ENCODE peak calls at places on chromosomes 13 and 19, in six cellular contexts. M is Peyer's patch; U is lung; N is heart right ventricle; C is effector memory CD4-positive, alpha-beta T cell; D is heart left ventricle. O is an unnamed sample.

GRCh38 chr19:40383668-40384248 is 6.2 kb downstream of the HIPK4 start:
- DNase-seq in M (no peak), U (no peak), N (no peak), C (no peak), D (no peak), O (no peak)

GRCh38 chr19:52959613-52960295 is 2.9 kb downstream of the ZNF816 start:
- DNase-seq in M (no peak), U (no peak), N (no peak), C (no peak), D (no peak), O (no peak)

GRCh38 chr19:812819-813358 is 8.9 kb downstream of the PLPPR3 start:
- DNase-seq in M (no peak), U (no peak), N (no peak), C (no peak), D (no peak), O (no peak)

GRCh38 chr13:77353980-77354379 is 27.1 kb upstream of the MYCBP2 start:
- DNase-seq in M (no peak), U (no peak), N (no peak), C (no peak), D (no peak), O (no peak)

GRCh38 chr19:19860756-19861390 is 4.8 kb upstream of the ZNF253 start:
- DNase-seq in M (peak), U (no peak), N (no peak), C (peak), D (no peak), O (peak)

GRCh38 chr19:7297742-7298141 is 3.5 kb upstream of the INSR start:
- DNase-seq in M (no peak), U (no peak), N (no peak), C (no peak), D (no peak), O (no peak)

GRCh38 chr19:35712910-35713845 is 4.6 kb upstream of the KMT2B start:
- DNase-seq in M (peak), U (no peak), N (no peak), C (no peak), D (no peak), O (no peak)

GRCh38 chr13:20495087-20496023 is 30.3 kb downstream of the CRYL1 start:
- DNase-seq in M (peak), U (peak), N (no peak), C (peak), D (peak), O (peak)

GRCh38 chr13:26280822-26281221 is 26.9 kb downstream of the CDK8 start:
- DNase-seq in M (no peak), U (no peak), N (no peak), C (no peak), D (no peak), O (no peak)

GRCh38 chr13:111117289-111117688 is 2.2 kb downstream of the ARHGEF7 start:
- DNase-seq in M (no peak), U (no peak), N (no peak), C (no peak), D (no peak), O (no peak)

GRCh38 chr13:51396352-51396751 is 56.5 kb downstream of the INTS6 start:
- DNase-seq in M (no peak), U (no peak), N (no peak), C (no peak), D (no peak), O (no peak)

GRCh38 chr19:4660993-4661392 is 9.1 kb downstream of the MYDGF start:
- DNase-seq in M (no peak), U (no peak), N (no peak), C (no peak), D (no peak), O (no peak)

GRCh38 chr13:97191143-97191542 is 31.0 kb upstream of the MBNL2 start:
- DNase-seq in M (no peak), U (no peak), N (no peak), C (no peak), D (no peak), O (no peak)

GRCh38 chr13:26679411-26679810 is 81.2 kb downstream of the GPR12 start:
- DNase-seq in M (no peak), U (no peak), N (no peak), C (no peak), D (no peak), O (no peak)

GRCh38 chr13:32298695-32299094 is 16.5 kb downstream of the ZAR1L start:
- DNase-seq in M (no peak), U (no peak), N (no peak), C (no peak), D (no peak), O (no peak)
- H3K27ac ChIP-seq in M (no peak), U (no peak), N (no peak), C (no peak), D (no peak), O (no peak)

DNA sequence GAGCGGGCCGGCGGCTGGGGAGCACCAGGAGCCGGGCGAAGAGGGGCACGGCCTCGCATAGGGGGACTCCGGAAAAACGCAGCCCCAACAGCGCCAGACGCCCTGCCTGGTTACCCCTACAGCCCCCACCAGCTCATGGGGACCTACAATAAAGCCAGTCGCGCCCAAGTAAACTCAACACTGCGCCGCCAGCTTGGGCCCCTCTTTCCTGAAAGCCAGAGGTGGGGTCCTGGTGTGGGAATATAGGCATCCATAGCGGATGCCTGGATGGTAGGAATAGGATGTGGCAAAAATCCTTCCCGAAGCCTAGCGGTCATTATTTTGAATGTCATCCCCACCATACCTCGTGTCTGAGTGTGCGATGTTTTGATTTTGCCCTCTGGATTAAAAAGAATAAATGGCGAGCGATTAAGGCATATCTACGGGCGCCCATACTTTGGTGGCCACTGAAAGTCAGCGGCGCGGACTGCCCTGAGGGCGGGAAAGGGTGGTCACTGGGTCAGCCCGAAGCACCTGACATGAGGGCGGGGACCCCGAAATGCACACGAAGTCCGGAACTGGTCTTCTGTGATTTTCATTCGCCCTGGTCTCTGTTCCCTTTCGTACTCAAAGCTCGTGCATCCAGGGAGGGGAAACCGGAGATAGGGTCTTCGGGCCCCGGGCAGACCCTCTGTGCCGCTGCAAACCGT is at the start of the genes NHLRC3 and PROSER1:
- DNase-seq in M (peak), U (peak), N (peak), C (peak), D (peak), O (peak)
- H3K27ac ChIP-seq in M (peak), U (peak), N (peak), C (peak), D (peak), O (peak)

GRCh38 chr19:38719761-38720558 is 24.3 kb downstream of the CAPN12 start:
- DNase-seq in M (no peak), U (no peak), N (no peak), C (no peak), D (no peak), O (no peak)
- H3K27ac ChIP-seq in M (peak), U (peak), N (peak), C (no peak), D (peak), O (peak)

GRCh38 chr19:12695514-12695913 is 917 bp downstream of the FBXW9 start:
- DNase-seq in M (no peak), U (no peak), N (no peak), C (no peak), D (no peak), O (no peak)
- H3K27ac ChIP-seq in M (no peak), U (no peak), N (no peak), C (no peak), D (no peak), O (no peak)

DNA sequence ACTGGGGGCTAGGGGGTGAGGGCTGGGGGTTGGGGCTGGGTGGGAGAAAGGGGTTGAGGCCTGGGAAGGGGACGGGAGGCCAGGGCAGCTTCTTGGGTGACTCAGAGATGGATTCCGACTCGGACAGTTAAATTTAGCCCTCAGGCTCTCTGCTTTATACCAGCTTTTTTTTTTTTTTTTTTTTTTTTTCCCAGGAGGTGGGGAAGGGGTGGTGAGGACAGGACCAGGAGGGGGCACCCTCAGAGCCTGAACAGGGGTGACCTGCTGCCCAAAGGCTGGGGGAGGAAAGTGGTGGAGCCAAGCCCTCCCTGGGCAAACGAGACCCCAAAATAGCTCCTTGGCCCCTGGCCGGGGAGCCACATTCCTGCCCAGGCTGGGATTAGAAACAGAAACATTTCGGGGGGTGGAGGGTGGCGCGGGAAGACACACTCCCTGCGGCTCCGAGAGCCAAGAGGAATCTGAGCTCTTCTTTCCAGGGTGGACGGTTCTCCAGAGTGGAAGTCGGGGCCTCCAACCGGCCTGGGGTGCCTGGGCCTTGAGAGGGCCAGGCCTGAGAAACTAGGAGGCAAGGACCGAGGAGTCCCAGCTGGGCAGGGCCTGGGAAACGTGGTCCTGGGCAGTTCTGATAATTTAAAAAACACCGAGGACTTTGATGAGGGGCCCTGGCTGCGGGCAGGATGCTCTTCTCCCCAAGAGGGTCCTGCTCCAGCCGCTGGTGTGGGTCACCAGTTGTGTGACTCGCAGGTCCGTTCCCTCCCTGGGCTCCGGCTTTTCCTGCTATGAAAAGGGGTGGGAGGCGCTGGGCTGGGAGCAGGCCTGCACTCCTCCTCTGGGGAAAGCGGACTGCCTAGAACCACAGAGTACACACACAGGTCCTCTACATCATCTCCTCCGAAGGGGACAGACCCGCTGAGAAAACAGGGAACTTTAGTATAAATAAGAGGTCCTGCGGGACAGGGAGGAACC is 813 bp upstream of the DMPK start:
- DNase-seq in M (no peak), U (no peak), N (peak), C (no peak), D (peak), O (no peak)
- H3K27ac ChIP-seq in M (peak), U (peak), N (peak), C (no peak), D (peak), O (peak)

DNA sequence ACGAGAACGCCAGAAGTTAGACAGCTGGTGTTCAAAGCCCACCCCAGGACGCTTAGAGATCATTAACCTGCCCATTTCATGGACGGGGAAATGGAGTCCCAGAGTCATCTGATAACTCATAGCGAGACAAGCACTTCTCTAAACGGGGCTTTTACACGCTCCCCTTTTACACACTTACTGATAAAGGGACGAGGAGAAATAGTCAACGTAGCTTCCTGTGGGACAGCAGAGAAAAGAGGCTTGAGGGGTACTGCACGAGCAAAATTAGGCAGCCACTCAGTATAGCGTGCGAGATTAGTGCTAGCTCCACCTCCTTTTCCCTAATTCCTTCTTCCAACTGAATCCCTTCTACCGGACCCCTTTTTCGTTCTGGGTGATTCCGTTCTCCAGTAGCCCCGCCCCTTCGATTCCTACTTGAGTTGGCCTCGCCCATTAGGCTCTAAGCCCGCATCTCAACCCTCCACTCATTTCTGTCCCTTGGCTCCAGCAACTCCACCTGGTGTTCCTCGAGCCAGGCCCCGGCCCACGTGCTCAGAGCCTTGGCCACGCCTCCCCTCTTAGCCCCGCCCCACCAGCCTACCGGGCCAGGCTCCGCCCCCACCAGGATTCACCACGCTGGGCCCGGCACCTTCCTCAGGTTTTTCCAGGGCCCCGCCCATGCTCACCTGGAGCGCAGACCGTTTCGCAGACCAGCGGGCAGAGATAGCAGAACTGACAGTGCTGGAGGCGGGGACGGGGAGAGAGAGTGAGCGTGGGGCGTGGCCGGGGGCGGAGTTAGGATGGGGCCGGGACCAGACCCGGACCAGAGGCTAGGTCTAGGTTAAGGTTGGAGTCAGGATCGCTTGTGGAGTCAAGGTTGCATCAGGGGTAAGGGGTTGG is 3.6 kb downstream of the HRC start:
- DNase-seq in M (peak), U (peak), N (peak), C (no peak), D (peak), O (no peak)
- H3K27ac ChIP-seq in M (peak), U (no peak), N (peak), C (no peak), D (peak), O (no peak)